ENCODE peak calls at places on chromosomes 16 and 17, in four cellular contexts. One of them, this sample, is unnamed.

GRCh38 chr17:8015957-8016631 is 13.7 kb downstream of the GUCY2D start:
- DNase-seq in AG09319: no peak
- DNase-seq in pulmonary artery endothelial cell: no peak
- DNase-seq in GM20000: no peak
- DNase-seq in this sample: no peak

GRCh38 chr16:4263504-4264436 is 9.1 kb downstream of the TFAP4 start:
- DNase-seq in GM20000: no peak
- DNase-seq in pulmonary artery endothelial cell: no peak
- DNase-seq in AG09319: peak
- DNase-seq in this sample: peak

GRCh38 chr16:8989099-8989878 is 25.6 kb upstream of the USP7 start:
- DNase-seq in AG09319: no peak
- DNase-seq in pulmonary artery endothelial cell: no peak
- DNase-seq in GM20000: no peak
- DNase-seq in this sample: no peak

GRCh38 chr17:50148226-50149098 is 2.0 kb downstream of the PPP1R9B start:
- DNase-seq in GM20000: peak
- DNase-seq in AG09319: no peak
- DNase-seq in pulmonary artery endothelial cell: no peak
- DNase-seq in this sample: no peak

GRCh38 chr17:18105595-18105994 is 3.0 kb upstream of the MYO15A start:
- DNase-seq in pulmonary artery endothelial cell: no peak
- DNase-seq in GM20000: no peak
- DNase-seq in AG09319: no peak
- DNase-seq in this sample: no peak

GRCh38 chr16:89062389-89063345 is 31.0 kb upstream of the ACSF3 start:
- DNase-seq in GM20000: no peak
- DNase-seq in AG09319: no peak
- DNase-seq in pulmonary artery endothelial cell: no peak
- DNase-seq in this sample: no peak

GRCh38 chr17:50260501-50260911 is 13.8 kb upstream of the TMEM92 start:
- DNase-seq in GM20000: peak
- DNase-seq in pulmonary artery endothelial cell: no peak
- DNase-seq in AG09319: no peak
- DNase-seq in this sample: no peak

GRCh38 chr17:29155235-29155965 is 24.8 kb downstream of the MYO18A start:
- DNase-seq in pulmonary artery endothelial cell: no peak
- DNase-seq in AG09319: no peak
- DNase-seq in GM20000: peak
- DNase-seq in this sample: no peak

GRCh38 chr17:59804910-59805381 is 87.8 kb downstream of the TUBD1 start:
- DNase-seq in pulmonary artery endothelial cell: no peak
- DNase-seq in AG09319: no peak
- DNase-seq in GM20000: no peak
- DNase-seq in this sample: no peak

GRCh38 chr16:77501260-77501659 is 66.4 kb upstream of the ADAMTS18 start:
- DNase-seq in pulmonary artery endothelial cell: no peak
- DNase-seq in GM20000: no peak
- DNase-seq in AG09319: no peak
- DNase-seq in this sample: no peak

GRCh38 chr16:76900285-76901263 is 290.4 kb upstream of the MON1B start:
- DNase-seq in GM20000: no peak
- DNase-seq in AG09319: no peak
- DNase-seq in pulmonary artery endothelial cell: no peak
- DNase-seq in this sample: no peak

GRCh38 chr16:22161999-22162657 is at the start of gene SDR42E2:
- DNase-seq in AG09319: no peak
- DNase-seq in pulmonary artery endothelial cell: no peak
- DNase-seq in GM20000: peak
- DNase-seq in this sample: no peak

GRCh38 chr16:72554935-72555334 is 383.0 kb upstream of the PMFBP1 start:
- DNase-seq in pulmonary artery endothelial cell: no peak
- DNase-seq in GM20000: no peak
- DNase-seq in AG09319: no peak
- DNase-seq in this sample: no peak

GRCh38 chr16:57483725-57484514 is 2.4 kb downstream of the DOK4 start:
- DNase-seq in GM20000: no peak
- DNase-seq in AG09319: no peak
- DNase-seq in pulmonary artery endothelial cell: no peak
- DNase-seq in this sample: no peak

GRCh38 chr16:4663756-4664465 is 29.5 kb upstream of the NUDT16L1 start:
- DNase-seq in AG09319: no peak
- DNase-seq in GM20000: no peak
- DNase-seq in pulmonary artery endothelial cell: no peak
- DNase-seq in this sample: no peak

GRCh38 chr16:212999-213398 is 16.2 kb downstream of the LUC7L start:
- DNase-seq in pulmonary artery endothelial cell: no peak
- DNase-seq in GM20000: no peak
- DNase-seq in AG09319: no peak
- DNase-seq in this sample: no peak

GRCh38 chr17:9244066-9245052 is 223.0 kb downstream of the NTN1 start:
- DNase-seq in AG09319: peak
- DNase-seq in pulmonary artery endothelial cell: no peak
- DNase-seq in GM20000: no peak
- DNase-seq in this sample: peak

GRCh38 chr17:8946071-8946470 is 19.4 kb downstream of the PIK3R5 start:
- DNase-seq in AG09319: no peak
- DNase-seq in GM20000: no peak
- DNase-seq in pulmonary artery endothelial cell: no peak
- DNase-seq in this sample: no peak

GRCh38 chr17:44307387-44308186 is 814 bp upstream of the RUNDC3A start:
- DNase-seq in GM20000: no peak
- DNase-seq in pulmonary artery endothelial cell: no peak
- DNase-seq in AG09319: no peak
- DNase-seq in this sample: no peak

GRCh38 chr16:86751081-86752030 is 173.0 kb downstream of the FOXL1 start:
- DNase-seq in pulmonary artery endothelial cell: peak
- DNase-seq in AG09319: peak
- DNase-seq in GM20000: no peak
- DNase-seq in this sample: peak

GRCh38 chr17:9837551-9838471 is 12.1 kb downstream of the GLP2R start:
- DNase-seq in pulmonary artery endothelial cell: no peak
- DNase-seq in GM20000: no peak
- DNase-seq in AG09319: peak
- DNase-seq in this sample: no peak

GRCh38 chr16:56289862-56290261 is 98.6 kb downstream of the GNAO1 start:
- DNase-seq in AG09319: no peak
- DNase-seq in GM20000: no peak
- DNase-seq in pulmonary artery endothelial cell: no peak
- DNase-seq in this sample: no peak

GRCh38 chr16:71367243-71367976 is 8.9 kb downstream of the CALB2 start:
- DNase-seq in GM20000: peak
- DNase-seq in pulmonary artery endothelial cell: no peak
- DNase-seq in AG09319: no peak
- DNase-seq in this sample: no peak

GRCh38 chr17:46925185-46925858 is 2.4 kb downstream of the GOSR2 start:
- DNase-seq in AG09319: no peak
- DNase-seq in GM20000: no peak
- DNase-seq in pulmonary artery endothelial cell: no peak
- DNase-seq in this sample: no peak

GRCh38 chr17:51703364-51704341 is 443.3 kb downstream of the UTP18 start:
- DNase-seq in GM20000: no peak
- DNase-seq in pulmonary artery endothelial cell: no peak
- DNase-seq in AG09319: no peak
- DNase-seq in this sample: no peak

GRCh38 chr16:55037051-55037450 is 106.4 kb downstream of the IRX5 start:
- DNase-seq in pulmonary artery endothelial cell: no peak
- DNase-seq in AG09319: no peak
- DNase-seq in GM20000: no peak
- DNase-seq in this sample: no peak

GRCh38 chr17:14007951-14008350 is 61.4 kb upstream of the COX10 start:
- DNase-seq in pulmonary artery endothelial cell: no peak
- DNase-seq in GM20000: no peak
- DNase-seq in AG09319: no peak
- DNase-seq in this sample: no peak

GRCh38 chr17:36566081-36566480 is 21.4 kb downstream of the GGNBP2 start:
- DNase-seq in AG09319: no peak
- DNase-seq in pulmonary artery endothelial cell: no peak
- DNase-seq in GM20000: no peak
- DNase-seq in this sample: no peak

GRCh38 chr16:85057948-85058347 is 30.4 kb downstream of the KIAA0513 start:
- DNase-seq in pulmonary artery endothelial cell: no peak
- DNase-seq in AG09319: no peak
- DNase-seq in GM20000: no peak
- DNase-seq in this sample: no peak

GRCh38 chr17:45715787-45716186 is 68.3 kb upstream of the CRHR1 start:
- DNase-seq in pulmonary artery endothelial cell: no peak
- DNase-seq in GM20000: no peak
- DNase-seq in AG09319: no peak
- DNase-seq in this sample: no peak

GRCh38 chr16:4339909-4340308 is 11.2 kb downstream of the PAM16 start:
- DNase-seq in GM20000: no peak
- DNase-seq in AG09319: no peak
- DNase-seq in pulmonary artery endothelial cell: peak
- DNase-seq in this sample: no peak

GRCh38 chr16:10738231-10739077 is 5.2 kb upstream of the NUBP1 start:
- DNase-seq in AG09319: peak
- DNase-seq in pulmonary artery endothelial cell: no peak
- DNase-seq in GM20000: peak
- DNase-seq in this sample: no peak

GRCh38 chr16:79182618-79183017 is 417.9 kb downstream of the MAF start:
- DNase-seq in GM20000: no peak
- DNase-seq in pulmonary artery endothelial cell: no peak
- DNase-seq in AG09319: no peak
- DNase-seq in this sample: no peak